ENCODE peak calls at places on chromosome 4, in seven cellular contexts. One of them, this sample, is unnamed.

GRCh38 chr4:145808021-145808650 is 128.2 kb downstream of the C4orf51 start:
- DNase-seq in tibial nerve: no peak
- DNase-seq in HEK293T: peak; percentile 19
- DNase-seq in GM20000: peak; percentile 49
- DNase-seq in substantia nigra: no peak
- DNase-seq in central memory CD4-positive, alpha-beta T cell: no peak
- DNase-seq in activated T-helper 1 cell treated with anti-CD3 and anti-CD28 coated beads, Interleukin-2, amount 50 U/mL, for 16 hours: no peak
- DNase-seq in this sample: peak; percentile 87

GRCh38 chr4:15882675-15883086 is 55.9 kb downstream of the FGFBP1 start:
- DNase-seq in substantia nigra: peak; percentile 2
- DNase-seq in activated T-helper 1 cell treated with anti-CD3 and anti-CD28 coated beads, Interleukin-2, amount 50 U/mL, for 16 hours: no peak
- DNase-seq in central memory CD4-positive, alpha-beta T cell: peak; percentile 22
- DNase-seq in tibial nerve: no peak
- DNase-seq in GM20000: peak; percentile 67
- DNase-seq in HEK293T: peak; percentile 70
- DNase-seq in this sample: peak; percentile 81

GRCh38 chr4:125244848-125245450 is 69.8 kb upstream of the FAT4 start:
- DNase-seq in activated T-helper 1 cell treated with anti-CD3 and anti-CD28 coated beads, Interleukin-2, amount 50 U/mL, for 16 hours: no peak
- DNase-seq in tibial nerve: no peak
- DNase-seq in HEK293T: no peak
- DNase-seq in central memory CD4-positive, alpha-beta T cell: no peak
- DNase-seq in substantia nigra: no peak
- DNase-seq in GM20000: no peak
- DNase-seq in this sample: peak; percentile 39

GRCh38 chr4:114399085-114399484 is 199.5 kb upstream of the UGT8 start:
- DNase-seq in tibial nerve: no peak
- DNase-seq in central memory CD4-positive, alpha-beta T cell: no peak
- DNase-seq in activated T-helper 1 cell treated with anti-CD3 and anti-CD28 coated beads, Interleukin-2, amount 50 U/mL, for 16 hours: no peak
- DNase-seq in GM20000: no peak
- DNase-seq in substantia nigra: no peak
- DNase-seq in HEK293T: no peak
- DNase-seq in this sample: no peak

GRCh38 chr4:9762823-9763475 is 18.5 kb upstream of the DRD5 start:
- DNase-seq in tibial nerve: peak; percentile 30
- DNase-seq in HEK293T: peak; percentile 46
- DNase-seq in GM20000: peak; percentile 76
- DNase-seq in activated T-helper 1 cell treated with anti-CD3 and anti-CD28 coated beads, Interleukin-2, amount 50 U/mL, for 16 hours: no peak
- DNase-seq in substantia nigra: no peak
- DNase-seq in central memory CD4-positive, alpha-beta T cell: peak; percentile 7
- DNase-seq in this sample: peak; percentile 74

GRCh38 chr4:85677286-85677685 is 202.3 kb downstream of the ARHGAP24 start:
- DNase-seq in activated T-helper 1 cell treated with anti-CD3 and anti-CD28 coated beads, Interleukin-2, amount 50 U/mL, for 16 hours: no peak
- DNase-seq in HEK293T: no peak
- DNase-seq in substantia nigra: no peak
- DNase-seq in GM20000: no peak
- DNase-seq in central memory CD4-positive, alpha-beta T cell: no peak
- DNase-seq in tibial nerve: no peak
- DNase-seq in this sample: no peak

GRCh38 chr4:181161669-181162068 is 1081.5 kb upstream of the TENM3 start:
- DNase-seq in tibial nerve: no peak
- DNase-seq in activated T-helper 1 cell treated with anti-CD3 and anti-CD28 coated beads, Interleukin-2, amount 50 U/mL, for 16 hours: no peak
- DNase-seq in HEK293T: no peak
- DNase-seq in substantia nigra: no peak
- DNase-seq in central memory CD4-positive, alpha-beta T cell: no peak
- DNase-seq in GM20000: no peak
- DNase-seq in this sample: peak; percentile 31

GRCh38 chr4:16893141-16893571 is 5.3 kb downstream of the LDB2 start:
- DNase-seq in central memory CD4-positive, alpha-beta T cell: no peak
- DNase-seq in HEK293T: no peak
- DNase-seq in GM20000: no peak
- DNase-seq in activated T-helper 1 cell treated with anti-CD3 and anti-CD28 coated beads, Interleukin-2, amount 50 U/mL, for 16 hours: no peak
- DNase-seq in substantia nigra: no peak
- DNase-seq in tibial nerve: no peak
- DNase-seq in this sample: peak; percentile 81

GRCh38 chr4:152112116-152112515 is 351.3 kb upstream of the GATB start:
- DNase-seq in activated T-helper 1 cell treated with anti-CD3 and anti-CD28 coated beads, Interleukin-2, amount 50 U/mL, for 16 hours: no peak
- DNase-seq in GM20000: no peak
- DNase-seq in HEK293T: no peak
- DNase-seq in tibial nerve: no peak
- DNase-seq in central memory CD4-positive, alpha-beta T cell: no peak
- DNase-seq in substantia nigra: no peak
- DNase-seq in this sample: no peak

GRCh38 chr4:17561195-17561909 is 15.6 kb upstream of the LAP3 start:
- DNase-seq in GM20000: no peak
- DNase-seq in HEK293T: no peak
- DNase-seq in activated T-helper 1 cell treated with anti-CD3 and anti-CD28 coated beads, Interleukin-2, amount 50 U/mL, for 16 hours: no peak
- DNase-seq in central memory CD4-positive, alpha-beta T cell: no peak
- DNase-seq in substantia nigra: no peak
- DNase-seq in tibial nerve: no peak
- DNase-seq in this sample: peak; percentile 75